ENCODE peak calls at places on chromosomes 7 and 10, in six cellular contexts. One of them, this sample, is unnamed.

GRCh38 chr7:112481833-112482669 is 1.3 kb downstream of the LSMEM1 start:
- DNase-seq in chondrocyte: no peak
- DNase-seq in GDM1: no peak
- DNase-seq in Ammon's horn: no peak
- DNase-seq in endodermal cell: peak; percentile 73
- DNase-seq in kidney: peak; percentile 50
- DNase-seq in this sample: no peak

GRCh38 chr7:45067582-45067981 is 21.2 kb downstream of the NACAD start:
- DNase-seq in chondrocyte: peak; percentile 18
- DNase-seq in GDM1: no peak
- DNase-seq in Ammon's horn: no peak
- DNase-seq in endodermal cell: no peak
- DNase-seq in kidney: no peak
- DNase-seq in this sample: no peak

GRCh38 chr10:62980697-62981495 is 152.2 kb upstream of the NRBF2 start:
- DNase-seq in chondrocyte: no peak
- DNase-seq in GDM1: no peak
- DNase-seq in Ammon's horn: no peak
- DNase-seq in endodermal cell: peak; percentile 50
- DNase-seq in kidney: no peak
- DNase-seq in this sample: no peak

GRCh38 chr7:66114743-66115727 is at the start of gene CRCP:
- DNase-seq in chondrocyte: peak; percentile 92
- DNase-seq in GDM1: peak; percentile 65
- DNase-seq in Ammon's horn: peak; percentile 78
- DNase-seq in endodermal cell: peak; percentile 93
- DNase-seq in kidney: peak; percentile 94
- DNase-seq in this sample: peak; percentile 81

GRCh38 chr10:97020452-97021400 is 165.0 kb downstream of the SLIT1 start:
- DNase-seq in chondrocyte: peak; percentile 74
- DNase-seq in GDM1: no peak
- DNase-seq in Ammon's horn: peak; percentile 56
- DNase-seq in endodermal cell: peak; percentile 51
- DNase-seq in kidney: no peak
- DNase-seq in this sample: peak; percentile 98

GRCh38 chr10:113316506-113316905 is 236.3 kb upstream of the HABP2 start:
- DNase-seq in chondrocyte: no peak
- DNase-seq in GDM1: no peak
- DNase-seq in Ammon's horn: no peak
- DNase-seq in endodermal cell: no peak
- DNase-seq in kidney: no peak
- DNase-seq in this sample: no peak

GRCh38 chr7:128022631-128023532 is 8.4 kb downstream of the LRRC4 start:
- DNase-seq in chondrocyte: no peak
- DNase-seq in GDM1: no peak
- DNase-seq in Ammon's horn: no peak
- DNase-seq in endodermal cell: no peak
- DNase-seq in kidney: no peak
- DNase-seq in this sample: no peak

GRCh38 chr7:114298011-114298410 is 116.6 kb upstream of the FOXP2 start:
- DNase-seq in chondrocyte: no peak
- DNase-seq in GDM1: peak; percentile 51
- DNase-seq in Ammon's horn: no peak
- DNase-seq in endodermal cell: no peak
- DNase-seq in kidney: no peak
- DNase-seq in this sample: no peak

GRCh38 chr10:123537188-123537961 is 128.8 kb upstream of the GPR26 start:
- DNase-seq in chondrocyte: no peak
- DNase-seq in GDM1: no peak
- DNase-seq in Ammon's horn: no peak
- DNase-seq in endodermal cell: no peak
- DNase-seq in kidney: no peak
- DNase-seq in this sample: no peak

GRCh38 chr10:46028584-46029570 is 1.5 kb downstream of the NCOA4 start:
- DNase-seq in chondrocyte: no peak
- DNase-seq in GDM1: peak; percentile 48
- DNase-seq in Ammon's horn: peak; percentile 69
- DNase-seq in endodermal cell: no peak
- DNase-seq in kidney: no peak
- DNase-seq in this sample: peak; percentile 46

GRCh38 chr7:106402898-106403297 is 118.1 kb upstream of the NAMPT start:
- DNase-seq in chondrocyte: no peak
- DNase-seq in GDM1: no peak
- DNase-seq in Ammon's horn: no peak
- DNase-seq in endodermal cell: no peak
- DNase-seq in kidney: no peak
- DNase-seq in this sample: no peak

GRCh38 chr7:7795736-7796135 is 77.3 kb upstream of the RPA3 start:
- DNase-seq in chondrocyte: no peak
- DNase-seq in GDM1: no peak
- DNase-seq in Ammon's horn: no peak
- DNase-seq in endodermal cell: no peak
- DNase-seq in kidney: no peak
- DNase-seq in this sample: no peak

GRCh38 chr7:135979674-135980660 is 2.8 kb upstream of the MTPN start:
- DNase-seq in chondrocyte: no peak
- DNase-seq in GDM1: no peak
- DNase-seq in Ammon's horn: no peak
- DNase-seq in endodermal cell: no peak
- DNase-seq in kidney: no peak
- DNase-seq in this sample: no peak

GRCh38 chr7:117386125-117386709 is 41.1 kb downstream of the ASZ1 start:
- DNase-seq in chondrocyte: no peak
- DNase-seq in GDM1: no peak
- DNase-seq in Ammon's horn: no peak
- DNase-seq in endodermal cell: no peak
- DNase-seq in kidney: no peak
- DNase-seq in this sample: no peak

GRCh38 chr10:114825513-114826253 is 4.1 kb downstream of the FHIP2A start:
- DNase-seq in chondrocyte: no peak
- DNase-seq in GDM1: no peak
- DNase-seq in Ammon's horn: no peak
- DNase-seq in endodermal cell: no peak
- DNase-seq in kidney: no peak
- DNase-seq in this sample: no peak

GRCh38 chr10:112202076-112202475 is 18.5 kb upstream of the GPAM start:
- DNase-seq in chondrocyte: no peak
- DNase-seq in GDM1: no peak
- DNase-seq in Ammon's horn: no peak
- DNase-seq in endodermal cell: no peak
- DNase-seq in kidney: no peak
- DNase-seq in this sample: no peak

GRCh38 chr10:97427571-97428179 is 1.7 kb downstream of the PGAM1 start:
- DNase-seq in chondrocyte: no peak
- DNase-seq in GDM1: no peak
- DNase-seq in Ammon's horn: no peak
- DNase-seq in endodermal cell: peak; percentile 90
- DNase-seq in kidney: no peak
- DNase-seq in this sample: peak; percentile 19

GRCh38 chr7:78039791-78040776 is 241.5 kb downstream of the PHTF2 start:
- DNase-seq in chondrocyte: no peak
- DNase-seq in GDM1: no peak
- DNase-seq in Ammon's horn: no peak
- DNase-seq in endodermal cell: peak; percentile 89
- DNase-seq in kidney: peak; percentile 79
- DNase-seq in this sample: no peak

GRCh38 chr7:50197547-50197946 is 104.5 kb upstream of the ZPBP start:
- DNase-seq in chondrocyte: no peak
- DNase-seq in GDM1: no peak
- DNase-seq in Ammon's horn: no peak
- DNase-seq in endodermal cell: peak; percentile 93
- DNase-seq in kidney: peak; percentile 65
- DNase-seq in this sample: no peak

GRCh38 chr7:891291-891690 is 14.9 kb downstream of the GET4 start:
- DNase-seq in chondrocyte: no peak
- DNase-seq in GDM1: no peak
- DNase-seq in Ammon's horn: no peak
- DNase-seq in endodermal cell: no peak
- DNase-seq in kidney: peak; percentile 60
- DNase-seq in this sample: no peak

GRCh38 chr10:34713875-34714274 is 101.2 kb downstream of the PARD3 start:
- DNase-seq in chondrocyte: no peak
- DNase-seq in GDM1: no peak
- DNase-seq in Ammon's horn: no peak
- DNase-seq in endodermal cell: no peak
- DNase-seq in kidney: no peak
- DNase-seq in this sample: no peak

GRCh38 chr10:5165738-5166137 is 19.2 kb downstream of the AKR1C8 start:
- DNase-seq in chondrocyte: no peak
- DNase-seq in GDM1: no peak
- DNase-seq in Ammon's horn: no peak
- DNase-seq in endodermal cell: no peak
- DNase-seq in kidney: no peak
- DNase-seq in this sample: no peak

GRCh38 chr10:93458821-93459257 is 23.3 kb downstream of the MYOF start:
- DNase-seq in chondrocyte: peak; percentile 94
- DNase-seq in GDM1: no peak
- DNase-seq in Ammon's horn: no peak
- DNase-seq in endodermal cell: peak; percentile 90
- DNase-seq in kidney: peak; percentile 91
- DNase-seq in this sample: peak; percentile 71

GRCh38 chr10:7942311-7942710 is 112.2 kb upstream of the GATA3 start:
- DNase-seq in chondrocyte: no peak
- DNase-seq in GDM1: no peak
- DNase-seq in Ammon's horn: no peak
- DNase-seq in endodermal cell: no peak
- DNase-seq in kidney: no peak
- DNase-seq in this sample: no peak

GRCh38 chr10:24414597-24414996 is 205.7 kb downstream of the KIAA1217 start:
- DNase-seq in chondrocyte: no peak
- DNase-seq in GDM1: peak; percentile 8
- DNase-seq in Ammon's horn: no peak
- DNase-seq in endodermal cell: no peak
- DNase-seq in kidney: no peak
- DNase-seq in this sample: no peak

GRCh38 chr7:157399086-157399687 is 62.4 kb downstream of the DNAJB6 start:
- DNase-seq in chondrocyte: no peak
- DNase-seq in GDM1: no peak
- DNase-seq in Ammon's horn: no peak
- DNase-seq in endodermal cell: no peak
- DNase-seq in kidney: peak; percentile 63
- DNase-seq in this sample: no peak

GRCh38 chr10:64385355-64385754 is 864.2 kb downstream of the REEP3 start:
- DNase-seq in chondrocyte: no peak
- DNase-seq in GDM1: no peak
- DNase-seq in Ammon's horn: no peak
- DNase-seq in endodermal cell: peak; percentile 55
- DNase-seq in kidney: no peak
- DNase-seq in this sample: no peak

GRCh38 chr7:66277492-66277891 is 72.4 kb downstream of the TPST1 start:
- DNase-seq in chondrocyte: no peak
- DNase-seq in GDM1: no peak
- DNase-seq in Ammon's horn: no peak
- DNase-seq in endodermal cell: no peak
- DNase-seq in kidney: no peak
- DNase-seq in this sample: no peak

GRCh38 chr7:106246941-106247826 is 37.6 kb downstream of the NAMPT start:
- DNase-seq in chondrocyte: no peak
- DNase-seq in GDM1: no peak
- DNase-seq in Ammon's horn: no peak
- DNase-seq in endodermal cell: no peak
- DNase-seq in kidney: no peak
- DNase-seq in this sample: no peak

GRCh38 chr7:77958436-77958835 is 159.9 kb downstream of the PHTF2 start:
- DNase-seq in chondrocyte: no peak
- DNase-seq in GDM1: no peak
- DNase-seq in Ammon's horn: no peak
- DNase-seq in endodermal cell: no peak
- DNase-seq in kidney: no peak
- DNase-seq in this sample: no peak

GRCh38 chr10:15223174-15223573 is 54.7 kb upstream of the NMT2 start:
- DNase-seq in chondrocyte: no peak
- DNase-seq in GDM1: no peak
- DNase-seq in Ammon's horn: peak; percentile 33
- DNase-seq in endodermal cell: no peak
- DNase-seq in kidney: no peak
- DNase-seq in this sample: no peak

GRCh38 chr10:63416376-63416775 is 49.4 kb downstream of the JMJD1C start:
- DNase-seq in chondrocyte: no peak
- DNase-seq in GDM1: no peak
- DNase-seq in Ammon's horn: no peak
- DNase-seq in endodermal cell: no peak
- DNase-seq in kidney: no peak
- DNase-seq in this sample: no peak

GRCh38 chr10:60731134-60731883 is 47.0 kb upstream of the CDK1 start:
- DNase-seq in chondrocyte: no peak
- DNase-seq in GDM1: no peak
- DNase-seq in Ammon's horn: no peak
- DNase-seq in endodermal cell: no peak
- DNase-seq in kidney: no peak
- DNase-seq in this sample: no peak

GRCh38 chr10:91284486-91285090 is 64.1 kb downstream of the PCGF5 start:
- DNase-seq in chondrocyte: no peak
- DNase-seq in GDM1: no peak
- DNase-seq in Ammon's horn: no peak
- DNase-seq in endodermal cell: no peak
- DNase-seq in kidney: no peak
- DNase-seq in this sample: no peak

GRCh38 chr10:1037098-1037497 is 11.4 kb upstream of the IDI2 start:
- DNase-seq in chondrocyte: no peak
- DNase-seq in GDM1: no peak
- DNase-seq in Ammon's horn: peak; percentile 61
- DNase-seq in endodermal cell: no peak
- DNase-seq in kidney: no peak
- DNase-seq in this sample: no peak

GRCh38 chr7:90669002-90669401 is 72.9 kb downstream of the CDK14 start:
- DNase-seq in chondrocyte: no peak
- DNase-seq in GDM1: no peak
- DNase-seq in Ammon's horn: no peak
- DNase-seq in endodermal cell: no peak
- DNase-seq in kidney: no peak
- DNase-seq in this sample: no peak